ENCODE peak calls at places on chromosomes 7 and 10, in eight cellular contexts. One of them, this sample, is unnamed.

GRCh38 chr10:114038819-114039218 is 4.8 kb upstream of the ADRB1 start:
- DNase-seq in NCI-H1092 treated with DMSO at 0.1 percent for 48 hours: no peak
- DNase-seq in cardiac septum: no peak
- DNase-seq in activated T-cell treated with anti-CD3 and anti-CD28 coated beads, Interleukin-2, amount 50 U/mL, for 72 hours: no peak
- DNase-seq in GOT3: no peak
- DNase-seq in HCT116: no peak
- DNase-seq in SK-N-SH: no peak
- DNase-seq in neural crest cell: no peak
- DNase-seq in this sample: no peak

GRCh38 chr10:78909268-78909667 is 159.5 kb upstream of the ZMIZ1 start:
- DNase-seq in HCT116: no peak
- DNase-seq in NCI-H1092 treated with DMSO at 0.1 percent for 48 hours: peak
- DNase-seq in GOT3: no peak
- DNase-seq in SK-N-SH: peak
- DNase-seq in cardiac septum: peak
- DNase-seq in activated T-cell treated with anti-CD3 and anti-CD28 coated beads, Interleukin-2, amount 50 U/mL, for 72 hours: no peak
- DNase-seq in neural crest cell: no peak
- DNase-seq in this sample: no peak

GRCh38 chr10:121416071-121416470 is 182.2 kb downstream of the FGFR2 start:
- DNase-seq in neural crest cell: no peak
- DNase-seq in HCT116: no peak
- DNase-seq in GOT3: no peak
- DNase-seq in NCI-H1092 treated with DMSO at 0.1 percent for 48 hours: no peak
- DNase-seq in SK-N-SH: no peak
- DNase-seq in activated T-cell treated with anti-CD3 and anti-CD28 coated beads, Interleukin-2, amount 50 U/mL, for 72 hours: no peak
- DNase-seq in cardiac septum: no peak
- DNase-seq in this sample: no peak

GRCh38 chr10:108788891-108789290 is 1134.4 kb downstream of the XPNPEP1 start:
- DNase-seq in SK-N-SH: no peak
- DNase-seq in neural crest cell: no peak
- DNase-seq in HCT116: no peak
- DNase-seq in activated T-cell treated with anti-CD3 and anti-CD28 coated beads, Interleukin-2, amount 50 U/mL, for 72 hours: no peak
- DNase-seq in GOT3: no peak
- DNase-seq in cardiac septum: no peak
- DNase-seq in NCI-H1092 treated with DMSO at 0.1 percent for 48 hours: no peak
- DNase-seq in this sample: no peak

GRCh38 chr7:73683916-73684693 is 708 bp downstream of the BUD23 start:
- DNase-seq in cardiac septum: no peak
- DNase-seq in NCI-H1092 treated with DMSO at 0.1 percent for 48 hours: peak
- DNase-seq in neural crest cell: no peak
- DNase-seq in GOT3: no peak
- DNase-seq in HCT116: no peak
- DNase-seq in activated T-cell treated with anti-CD3 and anti-CD28 coated beads, Interleukin-2, amount 50 U/mL, for 72 hours: no peak
- DNase-seq in SK-N-SH: no peak
- DNase-seq in this sample: no peak

GRCh38 chr7:4070214-4070613 is 611.9 kb upstream of the FOXK1 start:
- DNase-seq in SK-N-SH: no peak
- DNase-seq in activated T-cell treated with anti-CD3 and anti-CD28 coated beads, Interleukin-2, amount 50 U/mL, for 72 hours: no peak
- DNase-seq in cardiac septum: no peak
- DNase-seq in neural crest cell: no peak
- DNase-seq in GOT3: no peak
- DNase-seq in NCI-H1092 treated with DMSO at 0.1 percent for 48 hours: no peak
- DNase-seq in HCT116: no peak
- DNase-seq in this sample: no peak

GRCh38 chr10:121681982-121682687 is 83.9 kb upstream of the FGFR2 start:
- DNase-seq in activated T-cell treated with anti-CD3 and anti-CD28 coated beads, Interleukin-2, amount 50 U/mL, for 72 hours: no peak
- DNase-seq in neural crest cell: no peak
- DNase-seq in NCI-H1092 treated with DMSO at 0.1 percent for 48 hours: no peak
- DNase-seq in HCT116: no peak
- DNase-seq in SK-N-SH: no peak
- DNase-seq in cardiac septum: no peak
- DNase-seq in GOT3: no peak
- DNase-seq in this sample: no peak

GRCh38 chr7:9204571-9204970 is 771.2 kb downstream of the NXPH1 start:
- DNase-seq in neural crest cell: no peak
- DNase-seq in NCI-H1092 treated with DMSO at 0.1 percent for 48 hours: no peak
- DNase-seq in cardiac septum: no peak
- DNase-seq in activated T-cell treated with anti-CD3 and anti-CD28 coated beads, Interleukin-2, amount 50 U/mL, for 72 hours: no peak
- DNase-seq in GOT3: no peak
- DNase-seq in SK-N-SH: no peak
- DNase-seq in HCT116: no peak
- DNase-seq in this sample: no peak

GRCh38 chr7:92836489-92837213 is at the start of gene CDK6:
- DNase-seq in SK-N-SH: peak
- DNase-seq in activated T-cell treated with anti-CD3 and anti-CD28 coated beads, Interleukin-2, amount 50 U/mL, for 72 hours: peak
- DNase-seq in cardiac septum: no peak
- DNase-seq in neural crest cell: peak
- DNase-seq in NCI-H1092 treated with DMSO at 0.1 percent for 48 hours: no peak
- DNase-seq in HCT116: no peak
- DNase-seq in GOT3: peak
- DNase-seq in this sample: peak

GRCh38 chr10:68955414-68955785 is 570 bp upstream of the DDX21 start:
- DNase-seq in activated T-cell treated with anti-CD3 and anti-CD28 coated beads, Interleukin-2, amount 50 U/mL, for 72 hours: no peak
- DNase-seq in NCI-H1092 treated with DMSO at 0.1 percent for 48 hours: peak
- DNase-seq in neural crest cell: no peak
- DNase-seq in HCT116: no peak
- DNase-seq in SK-N-SH: no peak
- DNase-seq in cardiac septum: no peak
- DNase-seq in GOT3: no peak
- DNase-seq in this sample: no peak

GRCh38 chr10:118802126-118802793 is 47.5 kb upstream of the CACUL1 start:
- DNase-seq in HCT116: no peak
- DNase-seq in neural crest cell: no peak
- DNase-seq in NCI-H1092 treated with DMSO at 0.1 percent for 48 hours: no peak
- DNase-seq in SK-N-SH: no peak
- DNase-seq in GOT3: no peak
- DNase-seq in cardiac septum: peak
- DNase-seq in activated T-cell treated with anti-CD3 and anti-CD28 coated beads, Interleukin-2, amount 50 U/mL, for 72 hours: no peak
- DNase-seq in this sample: no peak

GRCh38 chr7:17878621-17879020 is 61.7 kb downstream of the SNX13 start:
- DNase-seq in neural crest cell: no peak
- DNase-seq in activated T-cell treated with anti-CD3 and anti-CD28 coated beads, Interleukin-2, amount 50 U/mL, for 72 hours: no peak
- DNase-seq in HCT116: no peak
- DNase-seq in NCI-H1092 treated with DMSO at 0.1 percent for 48 hours: no peak
- DNase-seq in GOT3: no peak
- DNase-seq in SK-N-SH: no peak
- DNase-seq in cardiac septum: no peak
- DNase-seq in this sample: no peak

GRCh38 chr7:149209518-149210269 is 14.3 kb downstream of the ZNF282 start:
- DNase-seq in NCI-H1092 treated with DMSO at 0.1 percent for 48 hours: peak
- DNase-seq in HCT116: peak
- DNase-seq in cardiac septum: no peak
- DNase-seq in SK-N-SH: peak
- DNase-seq in GOT3: no peak
- DNase-seq in neural crest cell: peak
- DNase-seq in activated T-cell treated with anti-CD3 and anti-CD28 coated beads, Interleukin-2, amount 50 U/mL, for 72 hours: peak
- DNase-seq in this sample: peak

GRCh38 chr7:92034116-92034515 is 93.5 kb downstream of the AKAP9 start:
- DNase-seq in activated T-cell treated with anti-CD3 and anti-CD28 coated beads, Interleukin-2, amount 50 U/mL, for 72 hours: no peak
- DNase-seq in SK-N-SH: no peak
- DNase-seq in GOT3: no peak
- DNase-seq in HCT116: no peak
- DNase-seq in cardiac septum: no peak
- DNase-seq in neural crest cell: no peak
- DNase-seq in NCI-H1092 treated with DMSO at 0.1 percent for 48 hours: no peak
- DNase-seq in this sample: no peak

GRCh38 chr10:101301111-101301731 is 52.7 kb upstream of the BTRC start:
- DNase-seq in SK-N-SH: no peak
- DNase-seq in HCT116: peak
- DNase-seq in NCI-H1092 treated with DMSO at 0.1 percent for 48 hours: peak
- DNase-seq in activated T-cell treated with anti-CD3 and anti-CD28 coated beads, Interleukin-2, amount 50 U/mL, for 72 hours: peak
- DNase-seq in GOT3: no peak
- DNase-seq in neural crest cell: no peak
- DNase-seq in cardiac septum: no peak
- DNase-seq in this sample: peak

GRCh38 chr7:158973440-158973839 is 117.1 kb downstream of the DYNC2I1 start:
- DNase-seq in cardiac septum: no peak
- DNase-seq in SK-N-SH: no peak
- DNase-seq in HCT116: peak
- DNase-seq in GOT3: no peak
- DNase-seq in neural crest cell: peak
- DNase-seq in activated T-cell treated with anti-CD3 and anti-CD28 coated beads, Interleukin-2, amount 50 U/mL, for 72 hours: no peak
- DNase-seq in NCI-H1092 treated with DMSO at 0.1 percent for 48 hours: peak
- DNase-seq in this sample: no peak

GRCh38 chr7:119465798-119466305 is 807.1 kb upstream of the KCND2 start:
- DNase-seq in GOT3: no peak
- DNase-seq in neural crest cell: no peak
- DNase-seq in activated T-cell treated with anti-CD3 and anti-CD28 coated beads, Interleukin-2, amount 50 U/mL, for 72 hours: no peak
- DNase-seq in HCT116: no peak
- DNase-seq in SK-N-SH: no peak
- DNase-seq in cardiac septum: no peak
- DNase-seq in NCI-H1092 treated with DMSO at 0.1 percent for 48 hours: no peak
- DNase-seq in this sample: no peak

GRCh38 chr7:105209870-105210269 is 178.9 kb downstream of the SRPK2 start:
- DNase-seq in neural crest cell: no peak
- DNase-seq in cardiac septum: no peak
- DNase-seq in GOT3: no peak
- DNase-seq in HCT116: no peak
- DNase-seq in NCI-H1092 treated with DMSO at 0.1 percent for 48 hours: no peak
- DNase-seq in activated T-cell treated with anti-CD3 and anti-CD28 coated beads, Interleukin-2, amount 50 U/mL, for 72 hours: no peak
- DNase-seq in SK-N-SH: peak
- DNase-seq in this sample: no peak

GRCh38 chr10:68606918-68607317 is 46.8 kb downstream of the TET1 start:
- DNase-seq in GOT3: no peak
- DNase-seq in NCI-H1092 treated with DMSO at 0.1 percent for 48 hours: no peak
- DNase-seq in SK-N-SH: no peak
- DNase-seq in neural crest cell: no peak
- DNase-seq in cardiac septum: no peak
- DNase-seq in HCT116: no peak
- DNase-seq in activated T-cell treated with anti-CD3 and anti-CD28 coated beads, Interleukin-2, amount 50 U/mL, for 72 hours: no peak
- DNase-seq in this sample: no peak

GRCh38 chr10:47008769-47009168 is 97.5 kb downstream of the PTPN20 start:
- DNase-seq in HCT116: no peak
- DNase-seq in neural crest cell: no peak
- DNase-seq in SK-N-SH: no peak
- DNase-seq in activated T-cell treated with anti-CD3 and anti-CD28 coated beads, Interleukin-2, amount 50 U/mL, for 72 hours: no peak
- DNase-seq in GOT3: no peak
- DNase-seq in cardiac septum: no peak
- DNase-seq in NCI-H1092 treated with DMSO at 0.1 percent for 48 hours: no peak
- DNase-seq in this sample: peak

GRCh38 chr10:86263209-86263608 is 103.4 kb downstream of the GRID1 start:
- DNase-seq in HCT116: no peak
- DNase-seq in cardiac septum: peak
- DNase-seq in GOT3: no peak
- DNase-seq in activated T-cell treated with anti-CD3 and anti-CD28 coated beads, Interleukin-2, amount 50 U/mL, for 72 hours: no peak
- DNase-seq in SK-N-SH: peak
- DNase-seq in neural crest cell: no peak
- DNase-seq in NCI-H1092 treated with DMSO at 0.1 percent for 48 hours: no peak
- DNase-seq in this sample: no peak

GRCh38 chr10:110008518-110009339 is 945 bp downstream of the ADD3 start:
- DNase-seq in GOT3: no peak
- DNase-seq in HCT116: no peak
- DNase-seq in activated T-cell treated with anti-CD3 and anti-CD28 coated beads, Interleukin-2, amount 50 U/mL, for 72 hours: peak
- DNase-seq in NCI-H1092 treated with DMSO at 0.1 percent for 48 hours: no peak
- DNase-seq in SK-N-SH: peak
- DNase-seq in neural crest cell: no peak
- DNase-seq in cardiac septum: peak
- DNase-seq in this sample: peak

GRCh38 chr10:89369142-89370105 is 8.4 kb upstream of the IFIT1B start:
- DNase-seq in GOT3: no peak
- DNase-seq in cardiac septum: no peak
- DNase-seq in activated T-cell treated with anti-CD3 and anti-CD28 coated beads, Interleukin-2, amount 50 U/mL, for 72 hours: no peak
- DNase-seq in NCI-H1092 treated with DMSO at 0.1 percent for 48 hours: no peak
- DNase-seq in SK-N-SH: peak
- DNase-seq in neural crest cell: no peak
- DNase-seq in HCT116: no peak
- DNase-seq in this sample: no peak

GRCh38 chr7:135930565-135931423 is 46.4 kb downstream of the MTPN start:
- DNase-seq in activated T-cell treated with anti-CD3 and anti-CD28 coated beads, Interleukin-2, amount 50 U/mL, for 72 hours: no peak
- DNase-seq in HCT116: no peak
- DNase-seq in GOT3: no peak
- DNase-seq in NCI-H1092 treated with DMSO at 0.1 percent for 48 hours: peak
- DNase-seq in neural crest cell: no peak
- DNase-seq in cardiac septum: no peak
- DNase-seq in SK-N-SH: peak
- DNase-seq in this sample: no peak

GRCh38 chr7:94417261-94417660 is 22.6 kb downstream of the COL1A2 start:
- DNase-seq in cardiac septum: no peak
- DNase-seq in HCT116: no peak
- DNase-seq in GOT3: no peak
- DNase-seq in neural crest cell: no peak
- DNase-seq in activated T-cell treated with anti-CD3 and anti-CD28 coated beads, Interleukin-2, amount 50 U/mL, for 72 hours: no peak
- DNase-seq in NCI-H1092 treated with DMSO at 0.1 percent for 48 hours: peak
- DNase-seq in SK-N-SH: no peak
- DNase-seq in this sample: no peak

GRCh38 chr7:139871820-139872219 is 42.8 kb downstream of the TBXAS1 start:
- DNase-seq in cardiac septum: no peak
- DNase-seq in activated T-cell treated with anti-CD3 and anti-CD28 coated beads, Interleukin-2, amount 50 U/mL, for 72 hours: no peak
- DNase-seq in HCT116: no peak
- DNase-seq in SK-N-SH: no peak
- DNase-seq in NCI-H1092 treated with DMSO at 0.1 percent for 48 hours: no peak
- DNase-seq in neural crest cell: no peak
- DNase-seq in GOT3: no peak
- DNase-seq in this sample: no peak

GRCh38 chr7:51080622-51081269 is 235.9 kb downstream of the COBL start:
- DNase-seq in SK-N-SH: no peak
- DNase-seq in GOT3: no peak
- DNase-seq in cardiac septum: no peak
- DNase-seq in neural crest cell: no peak
- DNase-seq in activated T-cell treated with anti-CD3 and anti-CD28 coated beads, Interleukin-2, amount 50 U/mL, for 72 hours: no peak
- DNase-seq in HCT116: no peak
- DNase-seq in NCI-H1092 treated with DMSO at 0.1 percent for 48 hours: no peak
- DNase-seq in this sample: peak

GRCh38 chr10:90204131-90204955 is 503.0 kb downstream of the KIF20B start:
- DNase-seq in cardiac septum: no peak
- DNase-seq in NCI-H1092 treated with DMSO at 0.1 percent for 48 hours: no peak
- DNase-seq in neural crest cell: no peak
- DNase-seq in activated T-cell treated with anti-CD3 and anti-CD28 coated beads, Interleukin-2, amount 50 U/mL, for 72 hours: no peak
- DNase-seq in HCT116: no peak
- DNase-seq in GOT3: no peak
- DNase-seq in SK-N-SH: no peak
- DNase-seq in this sample: no peak

GRCh38 chr7:26653430-26653911 is 210.9 kb downstream of the SKAP2 start:
- DNase-seq in GOT3: no peak
- DNase-seq in HCT116: no peak
- DNase-seq in neural crest cell: no peak
- DNase-seq in activated T-cell treated with anti-CD3 and anti-CD28 coated beads, Interleukin-2, amount 50 U/mL, for 72 hours: no peak
- DNase-seq in NCI-H1092 treated with DMSO at 0.1 percent for 48 hours: peak
- DNase-seq in cardiac septum: no peak
- DNase-seq in SK-N-SH: no peak
- DNase-seq in this sample: no peak

GRCh38 chr7:106598663-106599342 is 62.2 kb downstream of the CCDC71L start:
- DNase-seq in cardiac septum: no peak
- DNase-seq in GOT3: no peak
- DNase-seq in SK-N-SH: peak
- DNase-seq in NCI-H1092 treated with DMSO at 0.1 percent for 48 hours: peak
- DNase-seq in activated T-cell treated with anti-CD3 and anti-CD28 coated beads, Interleukin-2, amount 50 U/mL, for 72 hours: peak
- DNase-seq in HCT116: peak
- DNase-seq in neural crest cell: peak
- DNase-seq in this sample: peak

GRCh38 chr7:103989200-103989784 is at the start of gene RELN:
- DNase-seq in cardiac septum: no peak
- DNase-seq in neural crest cell: peak
- DNase-seq in HCT116: no peak
- DNase-seq in activated T-cell treated with anti-CD3 and anti-CD28 coated beads, Interleukin-2, amount 50 U/mL, for 72 hours: peak
- DNase-seq in SK-N-SH: peak
- DNase-seq in NCI-H1092 treated with DMSO at 0.1 percent for 48 hours: peak
- DNase-seq in GOT3: no peak
- DNase-seq in this sample: peak

GRCh38 chr7:51026341-51026740 is 243.6 kb upstream of the GRB10 start:
- DNase-seq in GOT3: no peak
- DNase-seq in HCT116: no peak
- DNase-seq in neural crest cell: no peak
- DNase-seq in NCI-H1092 treated with DMSO at 0.1 percent for 48 hours: no peak
- DNase-seq in SK-N-SH: no peak
- DNase-seq in activated T-cell treated with anti-CD3 and anti-CD28 coated beads, Interleukin-2, amount 50 U/mL, for 72 hours: no peak
- DNase-seq in cardiac septum: no peak
- DNase-seq in this sample: no peak

GRCh38 chr7:129298268-129298893 is 73.6 kb downstream of the AHCYL2 start:
- DNase-seq in cardiac septum: no peak
- DNase-seq in NCI-H1092 treated with DMSO at 0.1 percent for 48 hours: peak
- DNase-seq in neural crest cell: peak
- DNase-seq in GOT3: no peak
- DNase-seq in HCT116: peak
- DNase-seq in SK-N-SH: peak
- DNase-seq in activated T-cell treated with anti-CD3 and anti-CD28 coated beads, Interleukin-2, amount 50 U/mL, for 72 hours: peak
- DNase-seq in this sample: peak

GRCh38 chr7:28473567-28474266 is 61.4 kb downstream of the CREB5 start:
- DNase-seq in SK-N-SH: no peak
- DNase-seq in neural crest cell: no peak
- DNase-seq in GOT3: no peak
- DNase-seq in NCI-H1092 treated with DMSO at 0.1 percent for 48 hours: no peak
- DNase-seq in HCT116: no peak
- DNase-seq in cardiac septum: no peak
- DNase-seq in activated T-cell treated with anti-CD3 and anti-CD28 coated beads, Interleukin-2, amount 50 U/mL, for 72 hours: no peak
- DNase-seq in this sample: no peak

This sample was measured in D341Med.